ENCODE peak calls at places on chromosomes 16 and 17, in seven cellular contexts. One of them, this sample, is unnamed.

GRCh38 chr17:65231662-65232335 is 94.6 kb downstream of the RGS9 start:
- DNase-seq in HCT116: peak; percentile 74
- DNase-seq in suprapubic skin: no peak
- DNase-seq in body of pancreas: peak; percentile 29
- DNase-seq in uterus: no peak
- DNase-seq in A673: peak; percentile 81
- DNase-seq in brain microvascular endothelial cell: peak; percentile 86
- DNase-seq in this sample: no peak

GRCh38 chr17:68892658-68893057 is 62.5 kb downstream of the ABCA8 start:
- DNase-seq in HCT116: no peak
- DNase-seq in suprapubic skin: no peak
- DNase-seq in body of pancreas: no peak
- DNase-seq in uterus: no peak
- DNase-seq in A673: no peak
- DNase-seq in brain microvascular endothelial cell: peak; percentile 4
- DNase-seq in this sample: no peak

GRCh38 chr17:72592967-72593325 is 472.1 kb downstream of the SOX9 start:
- DNase-seq in HCT116: no peak
- DNase-seq in suprapubic skin: no peak
- DNase-seq in body of pancreas: no peak
- DNase-seq in uterus: no peak
- DNase-seq in A673: no peak
- DNase-seq in brain microvascular endothelial cell: no peak
- DNase-seq in this sample: no peak

GRCh38 chr16:87538160-87538559 is 45.3 kb upstream of the ZCCHC14 start:
- DNase-seq in HCT116: no peak
- DNase-seq in suprapubic skin: no peak
- DNase-seq in body of pancreas: no peak
- DNase-seq in uterus: no peak
- DNase-seq in A673: no peak
- DNase-seq in brain microvascular endothelial cell: no peak
- DNase-seq in this sample: no peak

GRCh38 chr16:88977028-88977844 is at the start of gene CBFA2T3:
- DNase-seq in HCT116: no peak
- DNase-seq in suprapubic skin: peak; percentile 79
- DNase-seq in body of pancreas: no peak
- DNase-seq in uterus: peak; percentile 64
- DNase-seq in A673: no peak
- DNase-seq in brain microvascular endothelial cell: no peak
- DNase-seq in this sample: peak; percentile 87

GRCh38 chr17:19017804-19018599 is 13.4 kb upstream of the FAM83G start:
- DNase-seq in HCT116: no peak
- DNase-seq in suprapubic skin: no peak
- DNase-seq in body of pancreas: no peak
- DNase-seq in uterus: no peak
- DNase-seq in A673: no peak
- DNase-seq in brain microvascular endothelial cell: no peak
- DNase-seq in this sample: peak; percentile 35

GRCh38 chr16:71489122-71489521 is at the start of gene ZNF19:
- DNase-seq in HCT116: no peak
- DNase-seq in suprapubic skin: no peak
- DNase-seq in body of pancreas: no peak
- DNase-seq in uterus: no peak
- DNase-seq in A673: no peak
- DNase-seq in brain microvascular endothelial cell: no peak
- DNase-seq in this sample: no peak

GRCh38 chr17:71521724-71522123 is 599.1 kb upstream of the SOX9 start:
- DNase-seq in HCT116: no peak
- DNase-seq in suprapubic skin: no peak
- DNase-seq in body of pancreas: no peak
- DNase-seq in uterus: no peak
- DNase-seq in A673: no peak
- DNase-seq in brain microvascular endothelial cell: no peak
- DNase-seq in this sample: no peak

GRCh38 chr17:75759457-75759856 is 5.5 kb downstream of the GALK1 start:
- DNase-seq in HCT116: no peak
- DNase-seq in suprapubic skin: no peak
- DNase-seq in body of pancreas: no peak
- DNase-seq in uterus: no peak
- DNase-seq in A673: no peak
- DNase-seq in brain microvascular endothelial cell: no peak
- DNase-seq in this sample: peak; percentile 35

GRCh38 chr16:29760567-29761279 is 14.9 kb upstream of the C16orf54 start:
- DNase-seq in HCT116: no peak
- DNase-seq in suprapubic skin: no peak
- DNase-seq in body of pancreas: no peak
- DNase-seq in uterus: no peak
- DNase-seq in A673: no peak
- DNase-seq in brain microvascular endothelial cell: no peak
- DNase-seq in this sample: no peak

GRCh38 chr16:347203-347602 is 5.3 kb downstream of the AXIN1 start:
- DNase-seq in HCT116: no peak
- DNase-seq in suprapubic skin: no peak
- DNase-seq in body of pancreas: no peak
- DNase-seq in uterus: no peak
- DNase-seq in A673: no peak
- DNase-seq in brain microvascular endothelial cell: no peak
- DNase-seq in this sample: no peak

GRCh38 chr16:89359296-89360147 is 130.8 kb downstream of the ANKRD11 start:
- DNase-seq in HCT116: no peak
- DNase-seq in suprapubic skin: no peak
- DNase-seq in body of pancreas: no peak
- DNase-seq in uterus: no peak
- DNase-seq in A673: no peak
- DNase-seq in brain microvascular endothelial cell: no peak
- DNase-seq in this sample: no peak

GRCh38 chr16:73878616-73879015 is 418.0 kb upstream of the PSMD7 start:
- DNase-seq in HCT116: peak; percentile 52
- DNase-seq in suprapubic skin: no peak
- DNase-seq in body of pancreas: no peak
- DNase-seq in uterus: no peak
- DNase-seq in A673: peak; percentile 65
- DNase-seq in brain microvascular endothelial cell: peak; percentile 61
- DNase-seq in this sample: no peak

GRCh38 chr17:43753488-43754129 is 5.0 kb downstream of the SOST start:
- DNase-seq in HCT116: no peak
- DNase-seq in suprapubic skin: no peak
- DNase-seq in body of pancreas: no peak
- DNase-seq in uterus: no peak
- DNase-seq in A673: no peak
- DNase-seq in brain microvascular endothelial cell: no peak
- DNase-seq in this sample: no peak

GRCh38 chr17:19398301-19399181 is 11.6 kb upstream of the MFAP4 start:
- DNase-seq in HCT116: no peak
- DNase-seq in suprapubic skin: peak; percentile 90
- DNase-seq in body of pancreas: no peak
- DNase-seq in uterus: peak; percentile 74
- DNase-seq in A673: peak; percentile 56
- DNase-seq in brain microvascular endothelial cell: no peak
- DNase-seq in this sample: peak; percentile 76

GRCh38 chr17:47225436-47225858 is 16.3 kb downstream of the MYL4 start:
- DNase-seq in HCT116: peak; percentile 58
- DNase-seq in suprapubic skin: peak; percentile 78
- DNase-seq in body of pancreas: peak; percentile 45
- DNase-seq in uterus: peak; percentile 95
- DNase-seq in A673: peak; percentile 59
- DNase-seq in brain microvascular endothelial cell: peak; percentile 91
- DNase-seq in this sample: no peak

GRCh38 chr16:87297918-87298631 is 19.1 kb downstream of the C16orf95 start:
- DNase-seq in HCT116: no peak
- DNase-seq in suprapubic skin: no peak
- DNase-seq in body of pancreas: peak; percentile 32
- DNase-seq in uterus: no peak
- DNase-seq in A673: peak; percentile 60
- DNase-seq in brain microvascular endothelial cell: no peak
- DNase-seq in this sample: no peak

GRCh38 chr17:78568494-78569115 is 8.6 kb downstream of the DNAH17 start:
- DNase-seq in HCT116: no peak
- DNase-seq in suprapubic skin: no peak
- DNase-seq in body of pancreas: no peak
- DNase-seq in uterus: no peak
- DNase-seq in A673: no peak
- DNase-seq in brain microvascular endothelial cell: no peak
- DNase-seq in this sample: no peak

GRCh38 chr17:57135748-57136342 is 50.8 kb downstream of the AKAP1 start:
- DNase-seq in HCT116: no peak
- DNase-seq in suprapubic skin: no peak
- DNase-seq in body of pancreas: no peak
- DNase-seq in uterus: no peak
- DNase-seq in A673: peak; percentile 17
- DNase-seq in brain microvascular endothelial cell: no peak
- DNase-seq in this sample: no peak

GRCh38 chr16:2364638-2365210 is 24.2 kb upstream of the ABCA3 start:
- DNase-seq in HCT116: no peak
- DNase-seq in suprapubic skin: no peak
- DNase-seq in body of pancreas: no peak
- DNase-seq in uterus: no peak
- DNase-seq in A673: peak; percentile 14
- DNase-seq in brain microvascular endothelial cell: no peak
- DNase-seq in this sample: no peak

GRCh38 chr17:37519241-37519985 is 29.7 kb downstream of the DUSP14 start:
- DNase-seq in HCT116: no peak
- DNase-seq in suprapubic skin: no peak
- DNase-seq in body of pancreas: no peak
- DNase-seq in uterus: no peak
- DNase-seq in A673: no peak
- DNase-seq in brain microvascular endothelial cell: no peak
- DNase-seq in this sample: no peak

GRCh38 chr17:10111907-10112452 is 86.4 kb downstream of the GAS7 start:
- DNase-seq in HCT116: no peak
- DNase-seq in suprapubic skin: no peak
- DNase-seq in body of pancreas: no peak
- DNase-seq in uterus: no peak
- DNase-seq in A673: no peak
- DNase-seq in brain microvascular endothelial cell: no peak
- DNase-seq in this sample: no peak

GRCh38 chr17:77311371-77311981 is 170.7 kb downstream of the SEC14L1 start:
- DNase-seq in HCT116: no peak
- DNase-seq in suprapubic skin: peak; percentile 63
- DNase-seq in body of pancreas: no peak
- DNase-seq in uterus: no peak
- DNase-seq in A673: no peak
- DNase-seq in brain microvascular endothelial cell: no peak
- DNase-seq in this sample: peak; percentile 30

GRCh38 chr17:67531291-67531690 is 154.2 kb downstream of the PITPNC1 start:
- DNase-seq in HCT116: no peak
- DNase-seq in suprapubic skin: no peak
- DNase-seq in body of pancreas: no peak
- DNase-seq in uterus: no peak
- DNase-seq in A673: no peak
- DNase-seq in brain microvascular endothelial cell: no peak
- DNase-seq in this sample: no peak

GRCh38 chr17:64418506-64419339 is 28.1 kb upstream of the PECAM1 start:
- DNase-seq in HCT116: peak; percentile 71
- DNase-seq in suprapubic skin: no peak
- DNase-seq in body of pancreas: no peak
- DNase-seq in uterus: no peak
- DNase-seq in A673: peak; percentile 71
- DNase-seq in brain microvascular endothelial cell: peak; percentile 33
- DNase-seq in this sample: no peak

GRCh38 chr17:45050680-45051059 is 762 bp downstream of the DCAKD start:
- DNase-seq in HCT116: no peak
- DNase-seq in suprapubic skin: no peak
- DNase-seq in body of pancreas: no peak
- DNase-seq in uterus: no peak
- DNase-seq in A673: no peak
- DNase-seq in brain microvascular endothelial cell: no peak
- DNase-seq in this sample: no peak

DNA sequence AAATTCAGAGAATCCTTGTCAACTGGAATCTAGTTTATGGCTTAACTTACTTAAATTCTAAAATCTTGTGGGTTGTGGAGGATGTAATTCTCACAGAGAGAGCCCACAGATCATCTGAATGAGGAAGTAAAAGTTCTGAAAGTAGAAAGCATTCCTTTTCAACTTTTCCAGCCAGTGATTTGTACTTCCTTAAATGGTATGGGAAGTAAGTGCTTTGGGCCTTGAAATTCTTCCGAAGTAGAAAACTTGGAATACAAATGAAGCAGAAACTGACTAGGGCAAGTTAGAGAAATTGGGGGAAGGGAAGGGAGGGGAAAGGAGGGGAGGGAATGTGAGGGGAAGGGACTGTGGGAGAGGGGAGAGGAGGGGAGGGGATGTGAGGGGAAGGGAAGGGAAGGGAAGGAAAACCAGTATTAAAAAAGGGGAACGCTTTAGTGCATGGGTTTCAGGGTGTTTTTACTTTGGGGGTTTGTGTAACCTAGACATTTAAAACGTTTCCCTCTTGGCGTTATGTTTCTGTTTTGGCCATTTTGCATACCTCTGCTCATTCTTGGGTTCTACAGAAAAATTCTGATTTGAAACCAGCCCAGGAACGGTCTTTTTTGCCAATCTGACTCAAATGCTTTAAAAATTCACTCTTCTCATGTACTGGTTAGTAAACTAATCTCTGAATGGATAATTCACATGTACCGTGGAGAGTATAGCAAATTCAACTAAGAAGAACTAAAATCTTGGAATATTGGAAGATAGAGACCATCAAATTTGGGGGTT is 15.5 kb upstream of the SNTB2 start:
- DNase-seq in HCT116: no peak
- DNase-seq in suprapubic skin: no peak
- DNase-seq in body of pancreas: no peak
- DNase-seq in uterus: no peak
- DNase-seq in A673: no peak
- DNase-seq in brain microvascular endothelial cell: no peak
- DNase-seq in this sample: no peak
- H3K4me3 ChIP-seq in HCT116: no peak overlapping the region
- H3K4me3 ChIP-seq in suprapubic skin: no peak overlapping the region
- H3K4me3 ChIP-seq in body of pancreas: no peak overlapping the region
- H3K4me3 ChIP-seq in uterus: no peak overlapping the region
- H3K4me3 ChIP-seq in A673: no peak overlapping the region
- H3K4me3 ChIP-seq in brain microvascular endothelial cell: no peak overlapping the region
- H3K4me3 ChIP-seq in this sample: no peak overlapping the region

GRCh38 chr16:5615868-5616642 is 518.5 kb upstream of the EEF2KMT start:
- DNase-seq in HCT116: peak; percentile 24
- DNase-seq in suprapubic skin: no peak
- DNase-seq in body of pancreas: peak; percentile 44
- DNase-seq in uterus: no peak
- DNase-seq in A673: peak; percentile 77
- DNase-seq in brain microvascular endothelial cell: no peak
- DNase-seq in this sample: peak; percentile 60
- TF ChIP-seq CTCF in HCT116: peak; percentile 84
- TF ChIP-seq CTCF in suprapubic skin: peak; percentile 58
- TF ChIP-seq CTCF in body of pancreas: peak; percentile 52
- TF ChIP-seq CTCF in uterus: peak; percentile 27
- TF ChIP-seq CTCF in A673: peak; percentile 87
- TF ChIP-seq CTCF in brain microvascular endothelial cell: peak; percentile 25
- TF ChIP-seq CTCF in this sample: peak; percentile 69

GRCh38 chr16:8921626-8921984 is 39.5 kb downstream of the LITAFD start:
- DNase-seq in HCT116: no peak
- DNase-seq in suprapubic skin: no peak
- DNase-seq in body of pancreas: no peak
- DNase-seq in uterus: no peak
- DNase-seq in A673: no peak
- DNase-seq in brain microvascular endothelial cell: no peak
- DNase-seq in this sample: no peak
- H3K36me3 ChIP-seq in HCT116: peaks cover 52% of the 10 kb centered on the region
- H3K36me3 ChIP-seq in suprapubic skin: peaks cover 59% of the 10 kb centered on the region
- H3K36me3 ChIP-seq in body of pancreas: peaks cover 22% of the 10 kb centered on the region
- H3K36me3 ChIP-seq in uterus: no peaks in the 10 kb centered on the region
- H3K36me3 ChIP-seq in A673: peaks cover 69% of the 10 kb centered on the region
- H3K36me3 ChIP-seq in brain microvascular endothelial cell: peaks cover 50% of the 10 kb centered on the region
- H3K36me3 ChIP-seq in this sample: peaks cover 92% of the 10 kb centered on the region

GRCh38 chr17:17839792-17840707 is 3.3 kb upstream of the SREBF1 start:
- DNase-seq in HCT116: peak; percentile 69
- DNase-seq in suprapubic skin: peak; percentile 93
- DNase-seq in body of pancreas: peak; percentile 95
- DNase-seq in uterus: peak; percentile 82
- DNase-seq in A673: peak; percentile 75
- DNase-seq in brain microvascular endothelial cell: peak; percentile 77
- DNase-seq in this sample: peak; percentile 95
- H3K4me3 ChIP-seq in HCT116: peak overlapping the region; percentile 67
- H3K4me3 ChIP-seq in suprapubic skin: peak overlapping the region; percentile 54
- H3K4me3 ChIP-seq in body of pancreas: no peak overlapping the region
- H3K4me3 ChIP-seq in uterus: peak overlapping the region; percentile 37
- H3K4me3 ChIP-seq in A673: peak overlapping the region; percentile 20
- H3K4me3 ChIP-seq in brain microvascular endothelial cell: peak overlapping the region; percentile 48
- H3K4me3 ChIP-seq in this sample: peak overlapping the region; percentile 65